ENCODE peak calls at places on chromosomes 5 and 9, in eight cellular contexts. I is HCT116, E is HepG2, K is H1, C is SK-N-SH, S is K562, G is endothelial cell of umbilical vein, O is GM12878. Z is an unnamed sample.

GRCh38 chr9:120692901-120693573 is 21.2 kb downstream of the MEGF9 start:
- DNase-seq in I (no peak), E (no peak), K (no peak), C (no peak), S (no peak), G (no peak), O (no peak), Z (peak)

GRCh38 chr5:132394681-132395259 is 25.3 kb downstream of the SLC22A5 start:
- DNase-seq in I (no peak), E (no peak), K (no peak), C (no peak), S (no peak), G (no peak), O (no peak), Z (no peak)

GRCh38 chr5:149834246-149834855 is 104.2 kb downstream of the PPARGC1B start:
- DNase-seq in I (peak), E (peak), K (peak), C (peak), S (peak), G (peak), O (no peak), Z (peak)

GRCh38 chr5:53488195-53488594 is 7.8 kb downstream of the FST start:
- DNase-seq in I (no peak), E (no peak), K (no peak), C (no peak), S (no peak), G (no peak), O (no peak), Z (no peak)

GRCh38 chr5:62167651-62168050 is 138.4 kb upstream of the KIF2A start:
- DNase-seq in I (no peak), E (no peak), K (no peak), C (no peak), S (no peak), G (no peak), O (no peak), Z (no peak)

GRCh38 chr5:135344351-135344750 is 54.7 kb downstream of the MACROH2A1 start:
- DNase-seq in I (no peak), E (no peak), K (no peak), C (no peak), S (no peak), G (no peak), O (no peak), Z (no peak)

GRCh38 chr5:160315968-160316367 is 3.6 kb upstream of the CCNJL start:
- DNase-seq in I (peak), E (peak), K (no peak), C (no peak), S (no peak), G (peak), O (no peak), Z (no peak)

GRCh38 chr5:96538831-96539250 is 105.8 kb upstream of the PCSK1 start:
- DNase-seq in I (no peak), E (no peak), K (no peak), C (no peak), S (no peak), G (peak), O (no peak), Z (no peak)

GRCh38 chr5:129460951-129461815 is 1.1 kb downstream of the ADAMTS19 start:
- DNase-seq in I (no peak), E (no peak), K (no peak), C (peak), S (peak), G (peak), O (no peak), Z (no peak)

GRCh38 chr5:30749971-30750370 is 443.5 kb upstream of the CDH6 start:
- DNase-seq in I (no peak), E (no peak), K (no peak), C (no peak), S (no peak), G (no peak), O (no peak), Z (no peak)

GRCh38 chr5:109944461-109944860 is 254.7 kb downstream of the MAN2A1 start:
- DNase-seq in I (no peak), E (no peak), K (no peak), C (no peak), S (no peak), G (no peak), O (no peak), Z (no peak)

GRCh38 chr5:110105692-110106091 is 416.0 kb downstream of the MAN2A1 start:
- DNase-seq in I (no peak), E (peak), K (no peak), C (no peak), S (no peak), G (no peak), O (no peak), Z (no peak)

GRCh38 chr5:513216-514100 is 10.8 kb downstream of the SLC9A3 start:
- DNase-seq in I (no peak), E (no peak), K (no peak), C (no peak), S (no peak), G (no peak), O (no peak), Z (no peak)

GRCh38 chr5:56951946-56952691 is at the start of gene MIER3:
- DNase-seq in I (peak), E (peak), K (peak), C (peak), S (peak), G (peak), O (no peak), Z (no peak)

GRCh38 chr9:137454145-137454505 is 5.0 kb downstream of the NSMF start:
- DNase-seq in I (no peak), E (no peak), K (no peak), C (peak), S (peak), G (peak), O (no peak), Z (no peak)

GRCh38 chr5:149060325-149060724 is 2.5 kb downstream of the SH3TC2 start:
- DNase-seq in I (no peak), E (peak), K (no peak), C (peak), S (peak), G (peak), O (no peak), Z (no peak)

GRCh38 chr9:127066775-127067111 is 55.7 kb downstream of the ANGPTL2 start:
- DNase-seq in I (no peak), E (no peak), K (no peak), C (no peak), S (no peak), G (no peak), O (no peak), Z (no peak)

GRCh38 chr9:137277329-137278041 is at the start of gene TOR4A:
- DNase-seq in I (peak), E (peak), K (no peak), C (no peak), S (peak), G (peak), O (peak), Z (no peak)

GRCh38 chr5:11998397-11998796 is 94.2 kb upstream of the CTNND2 start:
- DNase-seq in I (no peak), E (no peak), K (no peak), C (no peak), S (no peak), G (no peak), O (no peak), Z (no peak)

GRCh38 chr9:4742246-4742645 is 1.2 kb upstream of the AK3 start:
- DNase-seq in I (no peak), E (no peak), K (no peak), C (no peak), S (no peak), G (no peak), O (no peak), Z (no peak)

GRCh38 chr5:147565524-147565923 is 55.7 kb upstream of the DPYSL3 start:
- DNase-seq in I (no peak), E (peak), K (no peak), C (no peak), S (no peak), G (no peak), O (no peak), Z (no peak)

GRCh38 chr9:91161465-91162275 is 200.0 kb downstream of the AUH start:
- DNase-seq in I (no peak), E (no peak), K (no peak), C (no peak), S (no peak), G (no peak), O (no peak), Z (no peak)

GRCh38 chr5:168332042-168332441 is 40.6 kb downstream of the WWC1 start:
- DNase-seq in I (no peak), E (no peak), K (no peak), C (no peak), S (no peak), G (no peak), O (no peak), Z (no peak)

GRCh38 chr5:61840354-61840753 is 465.7 kb upstream of the KIF2A start:
- DNase-seq in I (no peak), E (no peak), K (no peak), C (no peak), S (no peak), G (no peak), O (no peak), Z (no peak)

GRCh38 chr9:37382161-37382981 is 40.1 kb upstream of the GRHPR start:
- DNase-seq in I (no peak), E (no peak), K (no peak), C (no peak), S (peak), G (no peak), O (peak), Z (no peak)

GRCh38 chr9:34540826-34541225 is 18.0 kb upstream of the ENHO start:
- DNase-seq in I (no peak), E (no peak), K (no peak), C (peak), S (no peak), G (peak), O (no peak), Z (no peak)

GRCh38 chr9:14911046-14911445 is 818 bp upstream of the FREM1 start:
- DNase-seq in I (no peak), E (no peak), K (no peak), C (no peak), S (no peak), G (no peak), O (no peak), Z (no peak)

GRCh38 chr5:41068169-41068568 is 3.0 kb downstream of the MROH2B start:
- DNase-seq in I (no peak), E (no peak), K (no peak), C (no peak), S (no peak), G (no peak), O (no peak), Z (peak)

GRCh38 chr9:105647595-105648349 is 14.5 kb upstream of the TAL2 start:
- DNase-seq in I (no peak), E (no peak), K (peak), C (no peak), S (peak), G (no peak), O (no peak), Z (no peak)

GRCh38 chr5:154320209-154320608 is 125.6 kb upstream of the SAP30L start:
- DNase-seq in I (no peak), E (no peak), K (no peak), C (no peak), S (no peak), G (no peak), O (no peak), Z (no peak)

GRCh38 chr5:172931001-172931536 is 28.2 kb upstream of the RPL26L1 start:
- DNase-seq in I (no peak), E (no peak), K (no peak), C (no peak), S (no peak), G (peak), O (no peak), Z (no peak)
- H3K27ac ChIP-seq in I (no peak), E (no peak), K (no peak), C (no peak), S (no peak), G (peak), O (no peak), Z (no peak)

GRCh38 chr9:111094433-111095421 is 56.5 kb upstream of the LPAR1 start:
- DNase-seq in I (no peak), E (no peak), K (no peak), C (no peak), S (no peak), G (no peak), O (peak), Z (no peak)
- TF ChIP-seq POLR2AphosphoS5 in I (no peak), E (no peak), K (no peak), C (no peak), S (no peak), G (no peak), O (no peak), Z (no peak)

DNA sequence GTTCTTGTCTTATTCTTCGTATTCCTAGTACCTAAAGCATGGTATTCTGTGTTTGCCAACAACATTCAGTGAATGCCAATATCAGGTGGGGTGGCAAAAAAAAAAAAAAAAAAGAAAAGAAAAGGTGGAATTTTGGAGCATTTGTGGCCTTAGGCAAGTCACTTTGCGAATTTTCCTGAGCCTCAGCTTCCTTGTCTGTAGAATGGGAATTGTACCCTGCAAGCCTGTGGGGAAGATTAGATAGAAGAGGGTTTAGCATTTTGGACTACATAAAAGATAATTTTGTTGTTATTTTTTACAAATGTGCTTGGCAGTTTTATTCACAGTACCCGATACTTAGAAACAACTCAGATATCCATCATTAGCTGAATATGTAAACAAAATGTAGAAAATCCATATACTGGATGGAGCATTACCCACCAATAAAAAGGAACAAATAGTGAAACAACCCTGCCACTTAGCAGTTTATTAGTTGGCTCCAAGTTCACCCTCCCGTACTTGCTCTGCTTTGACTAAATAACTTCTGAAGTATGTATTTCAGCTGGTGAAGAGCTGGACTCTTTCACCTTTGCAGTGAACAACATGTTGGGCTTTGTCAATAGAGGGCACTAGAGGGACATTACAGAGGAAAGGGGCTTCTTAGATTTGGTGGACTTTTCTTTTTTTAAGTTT is 13.6 kb downstream of the UBE2D2 start:
- DNase-seq in I (no peak), E (peak), K (no peak), C (peak), S (peak), G (peak), O (no peak), Z (no peak)
- H3K9ac ChIP-seq in I (no peak), E (no peak), K (no peak), C (no peak), S (no peak), G (no peak), O (no peak), Z (no peak)

GRCh38 chr9:124423155-124423554 is 7.9 kb upstream of the PSMB7 start:
- DNase-seq in I (no peak), E (no peak), K (no peak), C (no peak), S (no peak), G (no peak), O (no peak), Z (no peak)
- H3K27ac ChIP-seq in I (no peak), E (no peak), K (no peak), C (no peak), S (no peak), G (no peak), O (no peak), Z (no peak)